ENCODE peak calls at places on chromosomes 16 and 17, in eight cellular contexts. T is mesendoderm, R is right lobe of liver, Y is stomach, Q is heart right ventricle, S is gastrocnemius medialis, Z is mammary epithelial cell, J is aorta. E is an unnamed sample.

GRCh38 chr16:2955438-2955778 is 8.7 kb upstream of the KREMEN2 start:
- DNase-seq in S (no peak), Y (no peak), J (no peak), Z (no peak), R (no peak), T (no peak), Q (no peak), E (no peak)

GRCh38 chr16:11211977-11212818 is 43.8 kb downstream of the SOCS1 start:
- DNase-seq in R (no peak), T (peak; percentile 56), Q (no peak), J (no peak), Z (no peak), S (no peak), Y (no peak), E (no peak)

GRCh38 chr16:85037050-85037410 is 9.4 kb downstream of the KIAA0513 start:
- DNase-seq in J (no peak), Z (peak; percentile 84), S (no peak), T (no peak), R (no peak), Q (no peak), Y (no peak), E (no peak)

GRCh38 chr16:84614914-84615813 is 2.7 kb downstream of the COTL1 start:
- DNase-seq in S (no peak), Z (no peak), Y (no peak), T (no peak), R (no peak), J (no peak), Q (no peak), E (no peak)

GRCh38 chr16:67847064-67847861 is at the start of gene CENPT:
- DNase-seq in Z (peak; percentile 78), Y (peak; percentile 72), Q (no peak), J (peak; percentile 55), S (no peak), T (peak; percentile 96), R (peak; percentile 76), E (no peak)

GRCh38 chr16:19607610-19608280 is 52.2 kb downstream of the VPS35L start:
- DNase-seq in Q (no peak), Z (no peak), R (no peak), J (no peak), Y (no peak), S (no peak), T (peak; percentile 59), E (no peak)

GRCh38 chr17:30975042-30975820 is 4.4 kb downstream of the RNF135 start:
- DNase-seq in J (no peak), S (no peak), R (no peak), T (no peak), Y (peak; percentile 11), Q (no peak), Z (no peak), E (no peak)

GRCh38 chr17:5466295-5466694 is 2.5 kb downstream of the DHX33 start:
- DNase-seq in Z (no peak), J (no peak), Y (no peak), S (no peak), R (no peak), Q (no peak), T (no peak), E (no peak)

GRCh38 chr17:10295728-10296343 is 77.0 kb downstream of the MYH13 start:
- DNase-seq in J (peak; percentile 59), S (no peak), Y (no peak), T (peak; percentile 84), Z (peak; percentile 2), Q (peak; percentile 21), R (no peak), E (no peak)

GRCh38 chr16:71726491-71727319 is 2.2 kb upstream of the PHLPP2 start:
- DNase-seq in T (no peak), J (no peak), S (no peak), Y (no peak), Z (no peak), Q (no peak), R (no peak), E (no peak)

GRCh38 chr16:77437859-77438258 is 3.0 kb upstream of the ADAMTS18 start:
- DNase-seq in Y (no peak), Z (no peak), R (no peak), S (no peak), Q (no peak), J (no peak), T (peak; percentile 46), E (no peak)

GRCh38 chr16:77433146-77433545 is 1.7 kb downstream of the ADAMTS18 start:
- DNase-seq in J (no peak), R (no peak), S (no peak), Z (no peak), Y (no peak), Q (no peak), T (no peak), E (no peak)

GRCh38 chr16:77434022-77434364 is 841 bp downstream of the ADAMTS18 start:
- DNase-seq in S (no peak), J (no peak), T (no peak), Q (no peak), Z (no peak), R (no peak), Y (no peak), E (no peak)

GRCh38 chr16:77434365-77435239 is at the start of gene ADAMTS18:
- DNase-seq in Y (no peak), Z (no peak), T (peak; percentile 62), Q (no peak), R (no peak), S (no peak), J (no peak), E (no peak)

DNA sequence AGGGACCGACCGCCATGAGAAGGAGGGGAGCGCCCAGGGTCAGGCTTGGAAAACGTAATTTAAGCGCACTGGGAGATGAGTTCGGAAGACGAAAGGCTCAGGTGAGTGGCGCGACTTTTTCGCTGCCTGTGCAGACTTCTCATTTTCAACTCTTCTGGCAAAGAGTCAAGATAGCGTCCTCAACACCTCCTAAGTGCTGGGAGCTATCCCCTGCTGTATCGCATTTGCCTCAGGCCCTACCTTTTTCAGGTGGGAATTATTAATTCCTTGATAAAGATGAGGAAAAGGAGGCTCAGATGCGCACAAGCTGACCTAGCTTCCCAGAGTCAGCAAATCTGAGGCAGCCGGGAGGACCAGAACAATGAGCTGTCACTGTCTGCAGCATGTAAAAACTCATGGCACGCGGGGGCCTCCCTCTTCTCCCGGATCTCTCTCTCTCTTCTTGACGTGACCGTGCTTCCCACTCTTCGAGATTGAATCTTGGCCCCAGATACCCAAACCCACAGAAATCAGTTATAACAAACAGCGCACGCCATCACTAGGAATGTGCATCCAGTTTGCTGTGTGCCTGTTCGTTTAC is 496 bp upstream of the ADAMTS18 start:
- DNase-seq in S (no peak), Z (no peak), Y (no peak), J (no peak), Q (no peak), R (no peak), T (peak; percentile 35), E (no peak)
- H3K4me3 ChIP-seq in S (no peak overlapping the region), Z (no peak overlapping the region), Y (peak overlapping the region; percentile 9), J (no peak overlapping the region), Q (no peak overlapping the region), R (no peak overlapping the region), T (no peak overlapping the region), E (no peak overlapping the region)

GRCh38 chr17:49798738-49799137 is 10.3 kb downstream of the KAT7 start:
- DNase-seq in T (no peak), J (no peak), S (no peak), R (no peak), Z (no peak), Y (no peak), Q (no peak), E (no peak)

GRCh38 chr17:49795372-49795771 is 6.9 kb downstream of the KAT7 start:
- DNase-seq in Q (no peak), S (no peak), J (no peak), Z (no peak), T (no peak), Y (no peak), R (no peak), E (no peak)

GRCh38 chr17:49793309-49793708 is 4.8 kb downstream of the KAT7 start:
- DNase-seq in T (no peak), R (no peak), Z (no peak), Q (no peak), J (no peak), S (no peak), Y (no peak), E (no peak)

DNA sequence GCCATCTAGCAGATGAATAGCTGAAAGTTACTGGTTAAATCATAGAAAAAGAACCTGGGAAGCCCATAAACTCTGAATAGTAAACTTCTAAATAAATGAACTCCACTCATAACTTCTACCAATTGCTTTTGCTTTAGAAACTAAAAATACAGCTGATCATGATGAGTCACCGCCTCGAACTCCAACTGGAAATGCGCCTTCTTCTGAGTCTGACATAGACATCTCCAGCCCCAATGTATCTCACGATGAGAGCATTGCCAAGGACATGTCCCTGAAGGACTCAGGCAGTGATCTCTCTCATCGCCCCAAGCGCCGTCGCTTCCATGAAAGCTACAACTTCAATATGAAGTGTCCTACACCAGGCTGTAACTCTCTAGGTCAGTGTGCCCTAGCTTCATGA is 9.7 kb downstream of the KAT7 start:
- DNase-seq in R (no peak), S (no peak), Z (no peak), Q (no peak), Y (no peak), J (no peak), T (no peak), E (no peak)
- H3K36me3 ChIP-seq in R (no peaks in the 10 kb centered on the region), S (no peaks in the 10 kb centered on the region), Z (peaks cover 14% of the 10 kb centered on the region), Q (peaks cover 100% of the 10 kb centered on the region), Y (peaks cover 98% of the 10 kb centered on the region), J (peaks cover 11% of the 10 kb centered on the region), T (peaks cover 6% of the 10 kb centered on the region), E (peaks cover 47% of the 10 kb centered on the region)

GRCh38 chr17:76720941-76721340 is 5.5 kb downstream of the JMJD6 start:
- DNase-seq in Z (no peak), J (no peak), T (no peak), S (no peak), Q (no peak), Y (no peak), R (no peak), E (no peak)
- H3K27ac ChIP-seq in Z (no peak overlapping the region), J (no peak overlapping the region), T (no peak overlapping the region), S (no peak overlapping the region), Q (peak overlapping the region; percentile 29), Y (peak overlapping the region; percentile 0), R (no peak overlapping the region), E (no peak overlapping the region)

DNA sequence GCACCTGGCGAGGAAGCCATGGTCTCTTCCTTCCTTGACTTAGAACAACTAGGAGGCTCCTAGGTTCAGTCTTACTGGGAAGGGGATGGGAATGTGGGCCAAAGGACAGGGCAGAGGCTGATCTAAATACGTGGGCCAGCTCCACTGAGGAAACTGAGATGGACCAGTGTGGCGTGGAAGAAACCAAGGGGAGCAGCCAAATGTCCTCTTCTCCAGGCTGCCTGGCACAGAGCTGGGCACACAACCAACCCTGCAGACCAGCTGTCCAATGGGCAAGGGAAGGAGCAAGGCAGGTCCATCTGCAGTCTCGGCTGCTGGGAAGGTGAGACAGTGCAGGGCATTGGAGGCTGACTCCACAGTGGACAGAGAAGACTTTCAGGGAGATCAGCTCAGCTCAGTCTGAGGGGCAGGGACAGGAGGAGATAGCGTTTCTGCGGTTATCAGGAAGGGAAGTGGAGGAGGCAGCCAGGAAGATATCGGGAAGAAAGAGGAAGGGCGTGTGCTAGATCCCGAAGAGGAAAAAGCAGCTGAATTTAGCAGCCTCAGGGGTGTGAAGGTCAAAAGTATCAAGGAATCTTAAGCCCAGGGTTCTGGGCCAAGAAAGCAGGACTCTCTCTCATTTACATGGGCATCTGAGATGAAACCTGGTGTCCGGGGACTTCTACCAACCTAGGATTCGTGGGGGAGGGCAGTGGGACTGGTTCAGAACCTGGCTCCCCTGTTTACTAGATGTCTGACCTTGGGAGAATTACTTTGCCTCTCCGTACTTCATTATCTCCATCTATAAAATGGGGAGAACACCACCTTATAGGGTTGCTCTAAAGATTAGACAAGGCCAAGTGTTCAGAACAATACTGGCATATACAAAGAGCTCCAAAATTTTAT is 1.8 kb downstream of the KIFC3 start:
- DNase-seq in S (no peak), J (peak; percentile 44), R (peak; percentile 79), Z (no peak), Y (peak; percentile 26), Q (no peak), T (peak; percentile 62), E (no peak)
- H3K4me3 ChIP-seq in S (peak overlapping the region; percentile 7), J (no peak overlapping the region), R (no peak overlapping the region), Z (no peak overlapping the region), Y (peak overlapping the region; percentile 62), Q (peak overlapping the region; percentile 51), T (no peak overlapping the region), E (peak overlapping the region; percentile 73)

GRCh38 chr17:4173771-4174170 is 30.8 kb downstream of the CYB5D2 start:
- DNase-seq in J (no peak), T (no peak), S (no peak), R (no peak), Q (no peak), Z (no peak), Y (no peak), E (no peak)
- H3K36me3 ChIP-seq in J (peaks cover 33% of the 10 kb centered on the region), T (peaks cover 33% of the 10 kb centered on the region), S (no peaks in the 10 kb centered on the region), R (no peaks in the 10 kb centered on the region), Q (peaks cover 100% of the 10 kb centered on the region), Z (peaks cover 19% of the 10 kb centered on the region), Y (peaks cover 100% of the 10 kb centered on the region), E (peaks cover 100% of the 10 kb centered on the region)